ENCODE peak calls at places on chromosome 20, in four cellular contexts. X is GM12878, M is sigmoid colon, A is transverse colon. N is an unnamed sample.

GRCh38 chr20:25356294-25356933 is 34.2 kb downstream of the ABHD12 start:
- DNase-seq in X (no peak), M (no peak), A (no peak), N (no peak)

GRCh38 chr20:40689943-40690835 is 1.2 kb upstream of the MAFB start:
- DNase-seq in X (no peak), M (peak; percentile 95), A (peak; percentile 83), N (peak; percentile 94)

GRCh38 chr20:35972445-35972844 is 4.1 kb downstream of the CNBD2 start:
- DNase-seq in X (no peak), M (no peak), A (no peak), N (no peak)

GRCh38 chr20:19692100-19692499 is 66.0 kb upstream of the RIN2 start:
- DNase-seq in X (no peak), M (no peak), A (no peak), N (no peak)

GRCh38 chr20:59190509-59190908 is 26.9 kb downstream of the ZNF831 start:
- DNase-seq in X (no peak), M (no peak), A (no peak), N (no peak)

GRCh38 chr20:63024573-63025392 is 18.0 kb upstream of the BHLHE23 start:
- DNase-seq in X (no peak), M (no peak), A (no peak), N (no peak)

GRCh38 chr20:62646851-62647520 is 4.7 kb downstream of the SLCO4A1 start:
- DNase-seq in X (no peak), M (no peak), A (peak; percentile 78), N (no peak)

GRCh38 chr20:39897781-39898466 is 791.1 kb downstream of the MAFB start:
- DNase-seq in X (no peak), M (no peak), A (no peak), N (no peak)

GRCh38 chr20:8414611-8415274 is 282.7 kb downstream of the PLCB1 start:
- DNase-seq in X (peak; percentile 61), M (no peak), A (no peak), N (no peak)

GRCh38 chr20:58623579-58624473 is 27.3 kb upstream of the STX16 start:
- DNase-seq in X (no peak), M (peak; percentile 80), A (peak; percentile 33), N (no peak)

GRCh38 chr20:44750081-44750805 is 4.6 kb downstream of the KCNK15 start:
- DNase-seq in X (no peak), M (no peak), A (no peak), N (no peak)

GRCh38 chr20:64146301-64146935 is 17.8 kb upstream of the MYT1 start:
- DNase-seq in X (no peak), M (peak; percentile 36), A (no peak), N (peak; percentile 9)

GRCh38 chr20:21396921-21397340 is 395 bp downstream of the NKX2-4 start:
- DNase-seq in X (no peak), M (no peak), A (no peak), N (no peak)

GRCh38 chr20:62404761-62405107 is 2.4 kb downstream of the CABLES2 start:
- DNase-seq in X (no peak), M (no peak), A (no peak), N (peak; percentile 66)

GRCh38 chr20:3871549-3872265 is 17.5 kb upstream of the PANK2 start:
- DNase-seq in X (no peak), M (no peak), A (no peak), N (no peak)

GRCh38 chr20:41697861-41698559 is 79.8 kb upstream of the CHD6 start:
- DNase-seq in X (no peak), M (no peak), A (no peak), N (no peak)

GRCh38 chr20:51650685-51651134 is 108.2 kb upstream of the NFATC2 start:
- DNase-seq in X (no peak), M (no peak), A (no peak), N (peak; percentile 37)

GRCh38 chr20:8473459-8473858 is 341.4 kb downstream of the PLCB1 start:
- DNase-seq in X (no peak), M (no peak), A (no peak), N (no peak)

GRCh38 chr20:58740356-58741308 is 48.0 kb downstream of the NPEPL1 start:
- DNase-seq in X (no peak), M (no peak), A (no peak), N (no peak)

GRCh38 chr20:32674362-32674789 is 635 bp upstream of the C20orf203 start:
- DNase-seq in X (no peak), M (no peak), A (peak; percentile 60), N (no peak)

GRCh38 chr20:32356935-32357868 is 929 bp upstream of the ASXL1 start:
- DNase-seq in X (peak; percentile 84), M (no peak), A (peak; percentile 44), N (no peak)

GRCh38 chr20:44720617-44720993 is 5.4 kb downstream of the CCN5 start:
- DNase-seq in X (no peak), M (no peak), A (no peak), N (no peak)

GRCh38 chr20:58695084-58695722 is 2.6 kb downstream of the NPEPL1 start:
- DNase-seq in X (no peak), M (no peak), A (no peak), N (no peak)

GRCh38 chr20:22586645-22587310 is 2.4 kb upstream of the FOXA2 start:
- DNase-seq in X (no peak), M (no peak), A (peak; percentile 73), N (peak; percentile 74)

GRCh38 chr20:652611-653109 is 340 bp downstream of the SRXN1 start:
- DNase-seq in X (no peak), M (peak; percentile 74), A (peak; percentile 22), N (peak; percentile 23)

GRCh38 chr20:61902213-61902869 is 163.3 kb downstream of the TAF4 start:
- DNase-seq in X (no peak), M (no peak), A (peak; percentile 42), N (no peak)

GRCh38 chr20:34215711-34216381 is 25.4 kb upstream of the ASIP start:
- DNase-seq in X (no peak), M (peak; percentile 83), A (peak; percentile 78), N (peak; percentile 96)

GRCh38 chr20:9508240-9508661 is 6.1 kb upstream of the LAMP5 start:
- DNase-seq in X (no peak), M (no peak), A (no peak), N (no peak)

GRCh38 chr20:4326194-4327065 is 311.1 kb upstream of the RNF24 start:
- DNase-seq in X (no peak), M (no peak), A (no peak), N (no peak)

GRCh38 chr20:59221049-59221748 is 57.6 kb downstream of the ZNF831 start:
- DNase-seq in X (no peak), M (no peak), A (no peak), N (no peak)

GRCh38 chr20:45011108-45011526 is 44.8 kb downstream of the STK4 start:
- DNase-seq in X (no peak), M (no peak), A (peak; percentile 65), N (peak; percentile 45)

GRCh38 chr20:31678389-31679356 is 41.0 kb downstream of the COX4I2 start:
- DNase-seq in X (no peak), M (no peak), A (no peak), N (no peak)

GRCh38 chr20:52824494-52825216 is 147.5 kb upstream of the TSHZ2 start:
- DNase-seq in X (no peak), M (no peak), A (no peak), N (no peak)

GRCh38 chr20:7399575-7399974 is 540.7 kb downstream of the HAO1 start:
- DNase-seq in X (no peak), M (no peak), A (no peak), N (no peak)

GRCh38 chr20:63345328-63346100 is 15.6 kb downstream of the CHRNA4 start:
- DNase-seq in X (no peak), M (no peak), A (no peak), N (peak; percentile 88)

GRCh38 chr20:43799150-43799711 is 72.4 kb upstream of the GTSF1L start:
- DNase-seq in X (no peak), M (no peak), A (no peak), N (no peak)

GRCh38 chr20:18288748-18289705 is 700 bp downstream of the ZNF133 start:
- DNase-seq in X (no peak), M (no peak), A (no peak), N (no peak)

GRCh38 chr20:26169506-26169905 is 472.9 kb upstream of the ZNF337 start:
- DNase-seq in X (no peak), M (no peak), A (no peak), N (no peak)

GRCh38 chr20:15033269-15033668 is 695.9 kb upstream of the FLRT3 start:
- DNase-seq in X (no peak), M (no peak), A (no peak), N (no peak)

GRCh38 chr20:15036938-15037337 is 699.5 kb upstream of the FLRT3 start:
- DNase-seq in X (no peak), M (no peak), A (no peak), N (no peak)

GRCh38 chr20:15042723-15043122 is 705.3 kb upstream of the FLRT3 start:
- DNase-seq in X (no peak), M (no peak), A (no peak), N (no peak)

GRCh38 chr20:15039088-15039762 is 701.8 kb upstream of the FLRT3 start:
- DNase-seq in X (no peak), M (no peak), A (no peak), N (peak; percentile 60)
- TF ChIP-seq EP300 in X (no peak), M (no peak), A (no peak), N (no peak)

GRCh38 chr20:50434653-50435396 is 75.4 kb upstream of the PTPN1 start:
- DNase-seq in X (no peak), M (no peak), A (no peak), N (peak; percentile 78)
- TF ChIP-seq EP300 in X (no peak), M (no peak), A (no peak), N (peak; percentile 50)

DNA sequence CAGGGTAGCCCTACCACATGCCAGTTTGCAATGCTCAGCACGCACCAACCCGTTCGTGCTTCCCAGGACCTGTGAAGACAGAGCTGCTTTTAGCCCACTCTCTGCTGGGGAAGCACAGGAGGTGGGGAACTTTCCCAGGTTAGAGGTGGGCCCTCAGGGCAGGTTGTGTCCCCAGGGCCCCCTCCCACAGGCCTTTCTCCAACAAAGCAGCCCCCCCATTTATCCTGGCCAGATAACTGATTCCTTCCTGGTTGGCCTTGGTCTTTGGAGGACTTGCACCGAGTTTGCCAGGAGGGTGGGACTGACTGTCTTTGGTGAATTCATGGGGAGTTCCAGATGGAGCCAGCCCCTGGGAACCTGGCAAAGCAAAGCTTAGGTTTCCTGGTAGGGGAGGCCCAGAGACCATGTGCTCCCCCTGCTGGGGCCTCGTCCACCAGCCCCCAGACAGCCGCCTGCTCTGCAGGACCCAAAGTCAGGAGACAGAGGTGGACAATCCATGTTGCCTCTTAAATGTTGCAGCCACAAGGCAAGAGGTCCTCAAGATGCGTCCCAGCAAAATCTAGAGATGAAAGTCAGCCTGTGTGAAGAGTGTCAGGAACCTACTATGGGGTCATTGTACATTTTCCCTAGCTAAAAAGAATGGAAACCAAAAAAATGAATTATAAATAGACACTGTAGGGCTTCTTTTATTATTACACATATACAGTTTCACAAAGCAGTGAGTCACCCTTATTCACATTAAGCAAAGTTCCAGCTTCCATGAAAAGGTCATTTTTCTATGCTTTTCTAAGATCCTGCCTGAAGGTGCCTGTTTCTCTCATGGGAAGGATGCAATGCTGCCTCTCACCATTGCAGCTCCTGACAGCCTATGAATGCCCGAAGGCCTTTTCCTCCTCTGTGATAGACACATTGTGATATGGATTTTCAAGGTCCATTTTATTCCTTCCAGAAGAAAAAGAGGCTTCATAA is 497.8 kb downstream of the PREX1 start:
- DNase-seq in X (no peak), M (no peak), A (no peak), N (peak; percentile 23)
- TF ChIP-seq EP300 in X (no peak), M (no peak), A (no peak), N (no peak)

DNA sequence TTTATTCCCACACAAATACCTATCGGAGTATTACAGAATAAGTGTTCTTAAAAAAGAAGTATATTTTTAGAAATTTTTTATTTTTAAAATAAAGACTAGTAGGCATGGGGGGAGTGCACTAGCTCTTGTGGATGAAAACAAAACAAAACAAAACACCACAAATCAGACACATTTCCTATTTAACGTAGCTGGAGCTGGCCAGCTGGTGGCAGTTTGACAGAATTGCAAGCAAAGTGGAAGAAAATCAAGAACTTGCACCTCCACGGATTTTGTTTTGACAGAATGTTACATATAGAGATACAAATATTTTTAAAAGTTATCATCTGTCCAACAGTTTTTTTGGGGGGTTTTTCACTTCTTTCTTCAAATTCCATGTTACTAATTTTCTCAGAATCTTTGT is 63.6 kb upstream of the SNRPB2 start:
- DNase-seq in X (no peak), M (no peak), A (no peak), N (no peak)
- TF ChIP-seq EP300 in X (no peak), M (no peak), A (no peak), N (no peak)

N was measured in upper lobe of left lung.